ENCODE peak calls at places on chromosomes 11 and 22, in six cellular contexts. J, D, N, A, H and V are unnamed samples.

GRCh38 chr11:79626135-79626748 is 185.4 kb upstream of the TENM4 start:
- DNase-seq in J (no peak), D (peak), N (no peak), A (no peak), H (no peak), V (no peak)

GRCh38 chr11:86228967-86229330 is 15.6 kb upstream of the EED start:
- DNase-seq in J (no peak), D (no peak), N (no peak), A (no peak), H (no peak), V (no peak)

GRCh38 chr11:22405377-22405776 is 67.2 kb downstream of the SLC17A6 start:
- DNase-seq in J (no peak), D (no peak), N (no peak), A (no peak), H (no peak), V (no peak)

GRCh38 chr11:742156-742546 is 5.1 kb upstream of the TALDO1 start:
- DNase-seq in J (no peak), D (peak), N (no peak), A (no peak), H (no peak), V (no peak)

GRCh38 chr11:110571286-110571685 is 141.0 kb downstream of the ARHGAP20 start:
- DNase-seq in J (no peak), D (no peak), N (no peak), A (no peak), H (no peak), V (no peak)

GRCh38 chr22:49091451-49091850 is 736.2 kb downstream of the BRD1 start:
- DNase-seq in J (no peak), D (no peak), N (no peak), A (no peak), H (no peak), V (no peak)

GRCh38 chr22:25334091-25334490 is 114.7 kb downstream of the CRYBB2 start:
- DNase-seq in J (no peak), D (peak), N (no peak), A (peak), H (no peak), V (peak)

GRCh38 chr22:23773247-23774113 is 831 bp downstream of the MMP11 start:
- DNase-seq in J (no peak), D (no peak), N (no peak), A (no peak), H (no peak), V (no peak)

GRCh38 chr11:116073854-116074837 is 569.9 kb upstream of the CADM1 start:
- DNase-seq in J (no peak), D (peak), N (peak), A (no peak), H (no peak), V (peak)

GRCh38 chr11:93100211-93100610 is 97.6 kb downstream of the SLC36A4 start:
- DNase-seq in J (no peak), D (peak), N (no peak), A (no peak), H (no peak), V (no peak)

GRCh38 chr11:44505591-44506054 is 59.8 kb upstream of the CD82 start:
- DNase-seq in J (no peak), D (peak), N (no peak), A (no peak), H (no peak), V (no peak)

GRCh38 chr22:40525250-40525884 is 111.2 kb downstream of the MRTFA start:
- DNase-seq in J (no peak), D (no peak), N (no peak), A (peak), H (no peak), V (peak)

GRCh38 chr11:46917109-46918086 is 952 bp downstream of the LRP4 start:
- DNase-seq in J (no peak), D (no peak), N (no peak), A (peak), H (no peak), V (no peak)

GRCh38 chr11:121482231-121483129 is 29.7 kb upstream of the SORL1-AS1 start:
- DNase-seq in J (no peak), D (peak), N (peak), A (no peak), H (no peak), V (no peak)

GRCh38 chr11:85918910-85919794 is 64.0 kb downstream of the CCDC83 start:
- DNase-seq in J (no peak), D (no peak), N (no peak), A (no peak), H (no peak), V (no peak)

GRCh38 chr22:29342177-29342576 is 26.7 kb upstream of the RASL10A start:
- DNase-seq in J (no peak), D (no peak), N (no peak), A (no peak), H (no peak), V (no peak)

GRCh38 chr11:33895752-33896137 is 3.9 kb upstream of the LMO2 start:
- DNase-seq in J (no peak), D (peak), N (no peak), A (no peak), H (no peak), V (no peak)

GRCh38 chr11:41982975-41983374 is 523.5 kb upstream of the LRRC4C start:
- DNase-seq in J (no peak), D (no peak), N (no peak), A (no peak), H (no peak), V (no peak)

GRCh38 chr11:76617553-76618265 is 52.8 kb downstream of the LRRC32 start:
- DNase-seq in J (no peak), D (no peak), N (no peak), A (no peak), H (no peak), V (no peak)

GRCh38 chr11:120185678-120186407 is 25.0 kb upstream of the OAF start:
- DNase-seq in J (no peak), D (no peak), N (no peak), A (peak), H (no peak), V (no peak)

GRCh38 chr11:94650756-94651155 is 83.6 kb downstream of the PIWIL4 start:
- DNase-seq in J (peak), D (no peak), N (no peak), A (peak), H (peak), V (no peak)

GRCh38 chr11:94557992-94558391 is 9.2 kb upstream of the PIWIL4 start:
- DNase-seq in J (no peak), D (no peak), N (no peak), A (no peak), H (no peak), V (no peak)

GRCh38 chr11:746289-747175 is 732 bp upstream of the TALDO1 start:
- DNase-seq in J (no peak), D (peak), N (peak), A (peak), H (no peak), V (peak)

DNA sequence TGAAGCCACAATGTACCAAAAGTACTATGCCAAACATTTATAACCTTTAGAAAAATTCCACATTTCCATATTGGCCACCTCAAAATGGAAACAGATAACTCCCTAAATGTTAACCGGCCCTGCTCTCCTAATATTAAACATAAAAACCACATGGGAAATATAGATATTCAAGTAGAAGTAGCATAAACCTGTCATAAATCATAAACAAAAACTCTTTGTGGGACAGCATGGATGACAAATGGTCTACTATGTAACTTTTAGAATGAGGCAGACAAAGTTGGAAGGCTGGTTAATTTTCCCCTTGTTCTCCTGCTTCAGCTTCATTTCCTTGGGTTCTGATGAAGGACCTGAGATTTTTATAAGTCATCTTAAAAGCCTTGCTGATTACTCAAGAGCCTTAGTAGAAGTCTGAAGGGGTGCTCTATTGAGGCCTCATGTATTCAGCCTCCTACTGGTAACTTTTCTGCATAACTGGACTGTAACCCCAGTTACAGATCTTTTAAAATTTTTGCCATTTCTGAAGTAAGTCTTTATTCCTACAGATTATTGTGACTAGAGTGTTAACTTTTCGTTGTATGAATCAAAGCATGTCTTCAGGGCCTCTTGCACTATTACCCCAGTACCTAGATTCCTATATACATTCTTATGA is 116.4 kb downstream of the STIM1 start:
- DNase-seq in J (no peak), D (peak), N (no peak), A (no peak), H (no peak), V (no peak)
- TF ChIP-seq CTCF in J (peak), D (peak), N (peak), A (no peak), H (no peak), V (no peak)

GRCh38 chr11:12485328-12485727 is 108.0 kb downstream of the PARVA start:
- DNase-seq in J (no peak), D (no peak), N (no peak), A (no peak), H (no peak), V (no peak)
- TF ChIP-seq CTCF in J (peak), D (peak), N (no peak), A (no peak), H (no peak), V (no peak)

GRCh38 chr11:60563553-60564235 is 48.5 kb downstream of the MS4A13 start:
- DNase-seq in J (no peak), D (peak), N (no peak), A (no peak), H (no peak), V (no peak)
- TF ChIP-seq CTCF in J (no peak), D (no peak), N (no peak), A (no peak), H (no peak), V (no peak)

DNA sequence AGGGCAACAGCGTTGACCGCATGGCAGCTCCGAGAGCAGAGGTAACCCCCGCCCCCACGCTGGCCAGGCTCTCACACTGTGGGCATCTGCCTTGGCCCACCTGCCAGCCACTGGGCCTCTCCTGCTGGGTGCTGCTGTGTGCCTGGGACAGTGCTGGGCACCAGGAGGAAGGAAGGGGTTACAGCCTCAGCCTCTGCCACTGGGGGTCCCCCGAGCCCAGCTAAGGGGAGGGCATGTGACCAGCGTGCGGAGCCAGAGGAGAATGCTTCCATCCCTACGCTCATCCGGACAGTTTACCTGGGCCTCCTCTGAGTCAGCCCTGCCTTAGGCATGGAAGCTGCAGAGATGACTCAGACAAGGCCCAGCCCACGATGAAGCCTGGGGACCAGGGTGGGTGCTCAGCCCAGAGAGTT is 10.9 kb downstream of the NCF4 start:
- DNase-seq in J (no peak), D (peak), N (no peak), A (no peak), H (no peak), V (no peak)
- TF ChIP-seq CTCF in J (no peak), D (no peak), N (no peak), A (no peak), H (no peak), V (no peak)

GRCh38 chr11:32819187-32819586 is 10.5 kb upstream of the PRRG4 start:
- DNase-seq in J (no peak), D (no peak), N (no peak), A (no peak), H (no peak), V (no peak)
- TF ChIP-seq CTCF in J (no peak), D (no peak), N (no peak), A (no peak), H (no peak), V (no peak)

GRCh38 chr22:43174941-43175531 is 11.9 kb downstream of the TTLL12 start:
- DNase-seq in J (no peak), D (no peak), N (no peak), A (no peak), H (no peak), V (no peak)
- TF ChIP-seq CTCF in J (no peak), D (peak), N (no peak), A (no peak), H (no peak), V (no peak)

GRCh38 chr11:9757809-9758675 is 94.2 kb downstream of the SWAP70 start:
- DNase-seq in J (no peak), D (peak), N (peak), A (peak), H (peak), V (peak)
- TF ChIP-seq CTCF in J (peak), D (peak), N (peak), A (peak), H (peak), V (peak)

DNA sequence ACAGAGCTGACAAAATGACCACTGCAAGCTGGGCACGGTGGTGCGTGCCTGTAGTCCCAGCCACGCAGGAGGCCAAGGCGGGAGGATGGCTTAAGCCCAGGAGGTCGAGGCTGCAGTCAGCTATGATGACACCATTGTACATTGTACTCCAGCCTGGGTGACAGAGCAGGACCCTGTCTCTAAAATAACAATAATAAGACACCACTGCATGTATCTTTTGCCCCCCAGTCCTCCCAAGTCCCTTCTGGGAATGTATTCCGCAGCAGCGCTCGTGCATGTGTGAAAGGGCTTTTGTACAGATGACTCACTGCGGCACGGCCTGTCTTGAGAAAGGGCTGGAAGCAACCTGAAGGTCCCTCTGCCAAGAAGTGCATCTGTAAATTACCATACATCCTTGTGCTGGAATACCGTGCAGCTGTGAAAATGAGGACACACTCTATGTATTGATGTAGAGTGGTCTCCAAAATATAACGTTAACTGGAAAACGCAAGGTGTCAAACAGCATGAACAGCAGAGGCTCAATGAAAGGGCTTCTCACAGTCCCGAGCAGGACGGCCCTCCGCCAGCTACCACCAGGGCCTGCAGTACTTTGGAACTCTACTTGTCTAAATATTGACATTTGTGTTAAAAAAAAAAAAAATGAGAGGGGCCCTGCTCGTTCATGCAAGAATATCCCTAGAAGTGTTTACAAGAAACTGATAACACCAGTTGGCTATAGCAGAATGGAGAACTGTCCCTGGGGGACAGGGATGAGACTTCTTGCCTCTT is 9.0 kb upstream of the CDC42EP2 start:
- DNase-seq in J (no peak), D (peak), N (no peak), A (peak), H (peak), V (no peak)
- TF ChIP-seq CTCF in J (no peak), D (no peak), N (no peak), A (no peak), H (no peak), V (no peak)